ENCODE peak calls at places on chromosomes 11 and 22, in ten cellular contexts. One of them, this sample, is unnamed.

GRCh38 chr11:102467080-102467708 is 14.6 kb upstream of the TMEM123 start:
- DNase-seq in psoas muscle: no peak
- DNase-seq in upper lobe of right lung: no peak
- DNase-seq in GM23248: no peak
- DNase-seq in AG04450: no peak
- DNase-seq in endothelial cell of umbilical vein: no peak
- DNase-seq in right cardiac atrium: no peak
- DNase-seq in neuronal stem cell: no peak
- DNase-seq in cardiac muscle cell: no peak
- DNase-seq in astrocyte of the cerebellum: no peak
- DNase-seq in this sample: no peak

GRCh38 chr11:131052367-131052766 is 136.1 kb upstream of the SNX19 start:
- DNase-seq in neuronal stem cell: no peak
- DNase-seq in astrocyte of the cerebellum: no peak
- DNase-seq in AG04450: no peak
- DNase-seq in GM23248: no peak
- DNase-seq in right cardiac atrium: no peak
- DNase-seq in endothelial cell of umbilical vein: no peak
- DNase-seq in cardiac muscle cell: no peak
- DNase-seq in upper lobe of right lung: no peak
- DNase-seq in psoas muscle: no peak
- DNase-seq in this sample: no peak

GRCh38 chr11:124725719-124726105 is 14.0 kb upstream of the NRGN start:
- DNase-seq in psoas muscle: no peak
- DNase-seq in neuronal stem cell: no peak
- DNase-seq in right cardiac atrium: no peak
- DNase-seq in upper lobe of right lung: no peak
- DNase-seq in GM23248: peak; percentile 63
- DNase-seq in astrocyte of the cerebellum: no peak
- DNase-seq in endothelial cell of umbilical vein: peak; percentile 75
- DNase-seq in cardiac muscle cell: no peak
- DNase-seq in AG04450: no peak
- DNase-seq in this sample: no peak

GRCh38 chr11:26593686-26594085 is 21.6 kb upstream of the MUC15 start:
- DNase-seq in psoas muscle: no peak
- DNase-seq in cardiac muscle cell: no peak
- DNase-seq in astrocyte of the cerebellum: no peak
- DNase-seq in endothelial cell of umbilical vein: no peak
- DNase-seq in upper lobe of right lung: no peak
- DNase-seq in neuronal stem cell: no peak
- DNase-seq in GM23248: no peak
- DNase-seq in AG04450: no peak
- DNase-seq in right cardiac atrium: no peak
- DNase-seq in this sample: no peak

GRCh38 chr11:83070044-83070877 is 1.4 kb downstream of the RAB30 start:
- DNase-seq in endothelial cell of umbilical vein: peak; percentile 72
- DNase-seq in GM23248: peak; percentile 75
- DNase-seq in psoas muscle: no peak
- DNase-seq in upper lobe of right lung: no peak
- DNase-seq in neuronal stem cell: peak; percentile 26
- DNase-seq in AG04450: no peak
- DNase-seq in right cardiac atrium: peak; percentile 32
- DNase-seq in astrocyte of the cerebellum: no peak
- DNase-seq in cardiac muscle cell: no peak
- DNase-seq in this sample: peak; percentile 68

GRCh38 chr11:20450829-20451228 is 63.3 kb downstream of the PRMT3 start:
- DNase-seq in GM23248: no peak
- DNase-seq in psoas muscle: no peak
- DNase-seq in upper lobe of right lung: no peak
- DNase-seq in astrocyte of the cerebellum: no peak
- DNase-seq in neuronal stem cell: no peak
- DNase-seq in right cardiac atrium: no peak
- DNase-seq in AG04450: no peak
- DNase-seq in endothelial cell of umbilical vein: no peak
- DNase-seq in cardiac muscle cell: no peak
- DNase-seq in this sample: no peak

GRCh38 chr11:83102806-83103205 is 31.1 kb upstream of the RAB30 start:
- DNase-seq in astrocyte of the cerebellum: no peak
- DNase-seq in right cardiac atrium: no peak
- DNase-seq in endothelial cell of umbilical vein: no peak
- DNase-seq in neuronal stem cell: no peak
- DNase-seq in GM23248: no peak
- DNase-seq in AG04450: no peak
- DNase-seq in cardiac muscle cell: no peak
- DNase-seq in upper lobe of right lung: no peak
- DNase-seq in psoas muscle: no peak
- DNase-seq in this sample: peak; percentile 30

GRCh38 chr11:113376156-113376555 is 11.4 kb upstream of the ANKK1 start:
- DNase-seq in AG04450: peak; percentile 6
- DNase-seq in GM23248: no peak
- DNase-seq in endothelial cell of umbilical vein: no peak
- DNase-seq in neuronal stem cell: no peak
- DNase-seq in upper lobe of right lung: no peak
- DNase-seq in astrocyte of the cerebellum: no peak
- DNase-seq in right cardiac atrium: no peak
- DNase-seq in psoas muscle: no peak
- DNase-seq in cardiac muscle cell: peak; percentile 44
- DNase-seq in this sample: no peak

GRCh38 chr11:47189100-47189834 is 3.0 kb upstream of the PACSIN3 start:
- DNase-seq in endothelial cell of umbilical vein: no peak
- DNase-seq in neuronal stem cell: no peak
- DNase-seq in AG04450: peak; percentile 55
- DNase-seq in astrocyte of the cerebellum: peak; percentile 60
- DNase-seq in right cardiac atrium: no peak
- DNase-seq in psoas muscle: no peak
- DNase-seq in upper lobe of right lung: no peak
- DNase-seq in GM23248: peak; percentile 77
- DNase-seq in cardiac muscle cell: peak; percentile 29
- DNase-seq in this sample: peak; percentile 94

GRCh38 chr11:26730711-26731460 is 9.0 kb upstream of the SLC5A12 start:
- DNase-seq in endothelial cell of umbilical vein: no peak
- DNase-seq in astrocyte of the cerebellum: no peak
- DNase-seq in psoas muscle: no peak
- DNase-seq in right cardiac atrium: no peak
- DNase-seq in AG04450: no peak
- DNase-seq in GM23248: peak; percentile 58
- DNase-seq in neuronal stem cell: no peak
- DNase-seq in cardiac muscle cell: no peak
- DNase-seq in upper lobe of right lung: no peak
- DNase-seq in this sample: no peak

GRCh38 chr11:80383655-80384054 is 942.8 kb upstream of the TENM4 start:
- DNase-seq in astrocyte of the cerebellum: no peak
- DNase-seq in GM23248: no peak
- DNase-seq in cardiac muscle cell: peak; percentile 18
- DNase-seq in right cardiac atrium: no peak
- DNase-seq in endothelial cell of umbilical vein: no peak
- DNase-seq in AG04450: no peak
- DNase-seq in upper lobe of right lung: no peak
- DNase-seq in psoas muscle: no peak
- DNase-seq in neuronal stem cell: no peak
- DNase-seq in this sample: peak; percentile 63

GRCh38 chr11:73653996-73654395 is 7.6 kb downstream of the PLEKHB1 start:
- DNase-seq in right cardiac atrium: no peak
- DNase-seq in endothelial cell of umbilical vein: no peak
- DNase-seq in neuronal stem cell: no peak
- DNase-seq in upper lobe of right lung: peak; percentile 13
- DNase-seq in astrocyte of the cerebellum: no peak
- DNase-seq in AG04450: no peak
- DNase-seq in cardiac muscle cell: no peak
- DNase-seq in psoas muscle: no peak
- DNase-seq in GM23248: no peak
- DNase-seq in this sample: no peak

GRCh38 chr11:131993291-131993690 is 622.9 kb downstream of the NTM start:
- DNase-seq in right cardiac atrium: no peak
- DNase-seq in astrocyte of the cerebellum: no peak
- DNase-seq in psoas muscle: no peak
- DNase-seq in neuronal stem cell: no peak
- DNase-seq in AG04450: no peak
- DNase-seq in upper lobe of right lung: no peak
- DNase-seq in cardiac muscle cell: no peak
- DNase-seq in endothelial cell of umbilical vein: no peak
- DNase-seq in GM23248: no peak
- DNase-seq in this sample: no peak

GRCh38 chr22:27224485-27225364 is 567.3 kb downstream of the MIAT start:
- DNase-seq in endothelial cell of umbilical vein: no peak
- DNase-seq in neuronal stem cell: no peak
- DNase-seq in GM23248: peak; percentile 79
- DNase-seq in psoas muscle: peak; percentile 46
- DNase-seq in right cardiac atrium: peak; percentile 55
- DNase-seq in AG04450: no peak
- DNase-seq in upper lobe of right lung: no peak
- DNase-seq in astrocyte of the cerebellum: peak; percentile 77
- DNase-seq in cardiac muscle cell: no peak
- DNase-seq in this sample: no peak

GRCh38 chr11:74749127-74749964 is 697 bp downstream of the RNF169 start:
- DNase-seq in astrocyte of the cerebellum: no peak
- DNase-seq in cardiac muscle cell: peak; percentile 62
- DNase-seq in neuronal stem cell: no peak
- DNase-seq in psoas muscle: peak; percentile 52
- DNase-seq in GM23248: peak; percentile 72
- DNase-seq in upper lobe of right lung: peak; percentile 87
- DNase-seq in AG04450: no peak
- DNase-seq in endothelial cell of umbilical vein: peak; percentile 73
- DNase-seq in right cardiac atrium: peak; percentile 49
- DNase-seq in this sample: peak; percentile 79

GRCh38 chr11:5597953-5598352 is 1.5 kb downstream of the TRIM6 start:
- DNase-seq in upper lobe of right lung: no peak
- DNase-seq in GM23248: no peak
- DNase-seq in psoas muscle: no peak
- DNase-seq in right cardiac atrium: no peak
- DNase-seq in endothelial cell of umbilical vein: no peak
- DNase-seq in astrocyte of the cerebellum: no peak
- DNase-seq in AG04450: no peak
- DNase-seq in cardiac muscle cell: no peak
- DNase-seq in neuronal stem cell: no peak
- DNase-seq in this sample: no peak
- H3K4me3 ChIP-seq in upper lobe of right lung: no peak overlapping the region
- H3K4me3 ChIP-seq in GM23248: no peak overlapping the region
- H3K4me3 ChIP-seq in psoas muscle: no peak overlapping the region
- H3K4me3 ChIP-seq in right cardiac atrium: no peak overlapping the region
- H3K4me3 ChIP-seq in endothelial cell of umbilical vein: no peak overlapping the region
- H3K4me3 ChIP-seq in astrocyte of the cerebellum: peak overlapping the region; percentile 48
- H3K4me3 ChIP-seq in AG04450: no peak overlapping the region
- H3K4me3 ChIP-seq in cardiac muscle cell: no peak overlapping the region
- H3K4me3 ChIP-seq in neuronal stem cell: no peak overlapping the region
- H3K4me3 ChIP-seq in this sample: no peak overlapping the region

DNA sequence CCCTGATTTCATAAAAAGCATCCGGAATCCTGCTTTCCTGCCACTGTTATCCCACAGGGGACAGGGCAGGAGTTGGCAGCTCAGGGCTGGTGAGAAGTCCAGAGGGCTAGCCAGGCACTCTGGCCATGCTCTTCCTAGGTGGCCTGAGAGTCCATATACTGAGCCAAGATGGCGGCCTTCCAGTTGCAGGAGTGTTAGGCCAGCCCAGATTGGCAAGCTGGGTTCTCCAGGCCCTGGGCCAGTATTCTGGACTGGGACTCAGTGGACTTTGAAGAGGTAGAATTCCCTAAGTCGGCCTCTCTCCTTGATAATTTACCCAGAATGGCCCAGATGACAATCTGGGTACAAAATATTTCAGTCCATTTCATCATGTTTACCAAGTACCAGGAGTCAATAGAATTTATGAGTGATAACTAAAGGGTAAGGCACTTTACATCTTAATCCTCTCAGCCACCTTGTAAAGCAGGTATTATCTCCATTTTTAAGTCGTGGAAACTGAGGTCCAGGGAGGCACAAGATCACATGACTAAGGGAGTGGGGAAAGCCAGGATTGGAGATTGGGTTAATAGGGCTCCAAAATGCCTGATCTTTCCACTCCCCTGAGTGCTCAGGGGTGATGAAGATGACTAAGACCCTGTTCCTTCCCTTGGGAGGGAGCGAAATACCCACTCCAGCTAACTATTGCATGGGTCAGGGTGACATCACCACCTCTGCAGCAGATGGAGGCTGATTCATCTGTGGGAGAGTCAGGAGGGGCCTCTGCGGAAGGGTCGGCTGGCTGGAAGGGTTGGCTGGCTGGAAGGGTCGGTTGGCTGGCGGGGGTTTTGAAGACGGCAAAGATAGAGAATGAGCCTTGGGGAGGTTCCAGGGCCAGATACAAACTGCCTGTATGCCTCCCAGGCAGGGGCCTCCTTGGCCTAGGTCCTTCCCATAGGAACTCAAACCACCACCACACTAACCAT is 1.2 kb upstream of the MICALL1 start:
- DNase-seq in upper lobe of right lung: no peak
- DNase-seq in AG04450: peak; percentile 95
- DNase-seq in GM23248: peak; percentile 99
- DNase-seq in neuronal stem cell: no peak
- DNase-seq in right cardiac atrium: peak; percentile 77
- DNase-seq in psoas muscle: peak; percentile 61
- DNase-seq in endothelial cell of umbilical vein: peak; percentile 90
- DNase-seq in cardiac muscle cell: peak; percentile 10
- DNase-seq in astrocyte of the cerebellum: peak; percentile 88
- DNase-seq in this sample: peak; percentile 68
- H3K4me3 ChIP-seq in upper lobe of right lung: peak overlapping the region; percentile 53
- H3K4me3 ChIP-seq in AG04450: peak overlapping the region; percentile 73
- H3K4me3 ChIP-seq in GM23248: peak overlapping the region; percentile 91
- H3K4me3 ChIP-seq in neuronal stem cell: no peak overlapping the region
- H3K4me3 ChIP-seq in right cardiac atrium: no peak overlapping the region
- H3K4me3 ChIP-seq in psoas muscle: no peak overlapping the region
- H3K4me3 ChIP-seq in endothelial cell of umbilical vein: peak overlapping the region; percentile 76
- H3K4me3 ChIP-seq in cardiac muscle cell: no peak overlapping the region
- H3K4me3 ChIP-seq in astrocyte of the cerebellum: peak overlapping the region; percentile 75
- H3K4me3 ChIP-seq in this sample: peak overlapping the region; percentile 69

GRCh38 chr11:3879967-3880542 is 24.6 kb downstream of the STIM1 start:
- DNase-seq in psoas muscle: no peak
- DNase-seq in GM23248: no peak
- DNase-seq in endothelial cell of umbilical vein: peak; percentile 64
- DNase-seq in cardiac muscle cell: no peak
- DNase-seq in AG04450: no peak
- DNase-seq in right cardiac atrium: no peak
- DNase-seq in astrocyte of the cerebellum: no peak
- DNase-seq in upper lobe of right lung: no peak
- DNase-seq in neuronal stem cell: no peak
- DNase-seq in this sample: peak; percentile 61
- H3K4me3 ChIP-seq in psoas muscle: no peak overlapping the region
- H3K4me3 ChIP-seq in GM23248: no peak overlapping the region
- H3K4me3 ChIP-seq in endothelial cell of umbilical vein: no peak overlapping the region
- H3K4me3 ChIP-seq in cardiac muscle cell: no peak overlapping the region
- H3K4me3 ChIP-seq in AG04450: no peak overlapping the region
- H3K4me3 ChIP-seq in right cardiac atrium: no peak overlapping the region
- H3K4me3 ChIP-seq in astrocyte of the cerebellum: no peak overlapping the region
- H3K4me3 ChIP-seq in upper lobe of right lung: no peak overlapping the region
- H3K4me3 ChIP-seq in neuronal stem cell: no peak overlapping the region
- H3K4me3 ChIP-seq in this sample: no peak overlapping the region

DNA sequence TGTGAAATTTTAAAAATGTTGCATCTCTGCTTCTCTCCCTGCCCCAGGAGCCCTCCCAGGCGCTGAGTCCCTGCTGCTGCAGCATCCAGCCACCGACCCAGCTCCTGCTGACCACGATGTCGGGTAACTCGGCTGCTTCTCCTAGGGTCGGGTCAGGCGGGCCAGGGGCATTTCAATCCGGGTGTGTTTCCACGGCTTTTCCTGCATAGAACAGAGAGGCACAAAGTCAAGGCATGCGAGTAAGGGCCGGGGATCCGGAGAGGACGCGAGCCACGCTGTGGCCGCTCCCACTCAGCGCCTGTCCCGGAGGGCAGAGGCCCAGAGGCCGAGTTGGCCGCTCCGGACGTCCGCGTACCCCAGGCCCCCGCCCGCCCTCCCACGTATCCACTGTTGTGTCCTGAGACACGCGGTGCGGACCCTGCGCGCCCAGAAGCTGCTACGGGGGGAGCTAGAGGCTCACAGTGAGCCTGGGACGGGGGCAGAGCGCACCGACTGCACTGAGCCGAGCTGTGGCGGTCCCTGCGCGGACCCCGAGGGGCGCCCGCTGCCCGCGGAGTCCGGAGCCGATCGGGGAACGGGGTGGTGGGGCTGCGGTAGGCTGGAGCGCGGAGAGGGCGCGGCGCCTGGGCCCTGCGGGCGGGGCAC is at the start of gene POU2AF3:
- DNase-seq in endothelial cell of umbilical vein: no peak
- DNase-seq in astrocyte of the cerebellum: no peak
- DNase-seq in GM23248: peak; percentile 23
- DNase-seq in cardiac muscle cell: no peak
- DNase-seq in psoas muscle: no peak
- DNase-seq in neuronal stem cell: no peak
- DNase-seq in AG04450: no peak
- DNase-seq in upper lobe of right lung: no peak
- DNase-seq in right cardiac atrium: peak; percentile 28
- DNase-seq in this sample: no peak
- H3K4me3 ChIP-seq in endothelial cell of umbilical vein: peak within 1 kb of the TSS; percentile 42
- H3K4me3 ChIP-seq in astrocyte of the cerebellum: peak within 1 kb of the TSS; percentile 53
- H3K4me3 ChIP-seq in GM23248: peak within 1 kb of the TSS; percentile 68
- H3K4me3 ChIP-seq in cardiac muscle cell: peak within 1 kb of the TSS; percentile 54
- H3K4me3 ChIP-seq in psoas muscle: peak within 1 kb of the TSS; percentile 82
- H3K4me3 ChIP-seq in neuronal stem cell: peak within 1 kb of the TSS; percentile 87
- H3K4me3 ChIP-seq in AG04450: peak within 1 kb of the TSS; percentile 59
- H3K4me3 ChIP-seq in upper lobe of right lung: peak within 1 kb of the TSS; percentile 58
- H3K4me3 ChIP-seq in right cardiac atrium: peak within 1 kb of the TSS; percentile 57
- H3K4me3 ChIP-seq in this sample: peak within 1 kb of the TSS; percentile 76

This sample was measured in Caco-2.